ENCODE peak calls at places on chromosomes 7 and 10, in nine cellular contexts. One of them, this sample, is unnamed.

GRCh38 chr10:5956146-5956914 is 21.0 kb downstream of the IL15RA start:
- DNase-seq in ELF-1: no peak
- DNase-seq in caudate nucleus: no peak
- DNase-seq in endodermal cell: peak
- DNase-seq in heart right ventricle: no peak
- DNase-seq in NCI-H2171 treated with DMSO at 0.1 percent for 48 hours: no peak
- DNase-seq in cardiac fibroblast: no peak
- DNase-seq in lower leg skin: no peak
- DNase-seq in coronary artery: peak
- DNase-seq in this sample: no peak

GRCh38 chr7:127907638-127908040 is 123.6 kb downstream of the LRRC4 start:
- DNase-seq in lower leg skin: no peak
- DNase-seq in cardiac fibroblast: peak
- DNase-seq in NCI-H2171 treated with DMSO at 0.1 percent for 48 hours: no peak
- DNase-seq in ELF-1: no peak
- DNase-seq in endodermal cell: no peak
- DNase-seq in coronary artery: no peak
- DNase-seq in caudate nucleus: no peak
- DNase-seq in heart right ventricle: no peak
- DNase-seq in this sample: no peak

GRCh38 chr7:129797224-129797789 is 155.5 kb downstream of the UBE2H start:
- DNase-seq in heart right ventricle: no peak
- DNase-seq in ELF-1: no peak
- DNase-seq in caudate nucleus: no peak
- DNase-seq in lower leg skin: no peak
- DNase-seq in NCI-H2171 treated with DMSO at 0.1 percent for 48 hours: peak
- DNase-seq in coronary artery: peak
- DNase-seq in endodermal cell: peak
- DNase-seq in cardiac fibroblast: no peak
- DNase-seq in this sample: no peak

GRCh38 chr7:73921623-73922528 is 60.9 kb downstream of the TMEM270 start:
- DNase-seq in lower leg skin: no peak
- DNase-seq in cardiac fibroblast: no peak
- DNase-seq in coronary artery: no peak
- DNase-seq in ELF-1: no peak
- DNase-seq in heart right ventricle: no peak
- DNase-seq in endodermal cell: no peak
- DNase-seq in caudate nucleus: no peak
- DNase-seq in NCI-H2171 treated with DMSO at 0.1 percent for 48 hours: no peak
- DNase-seq in this sample: no peak

GRCh38 chr10:125881192-125881591 is at the start of gene DHX32:
- DNase-seq in ELF-1: peak
- DNase-seq in cardiac fibroblast: no peak
- DNase-seq in coronary artery: no peak
- DNase-seq in NCI-H2171 treated with DMSO at 0.1 percent for 48 hours: no peak
- DNase-seq in caudate nucleus: no peak
- DNase-seq in endodermal cell: peak
- DNase-seq in heart right ventricle: no peak
- DNase-seq in lower leg skin: no peak
- DNase-seq in this sample: no peak

GRCh38 chr7:2632717-2633537 is 1.1 kb downstream of the TTYH3 start:
- DNase-seq in cardiac fibroblast: peak
- DNase-seq in endodermal cell: peak
- DNase-seq in lower leg skin: peak
- DNase-seq in ELF-1: peak
- DNase-seq in caudate nucleus: no peak
- DNase-seq in NCI-H2171 treated with DMSO at 0.1 percent for 48 hours: peak
- DNase-seq in heart right ventricle: peak
- DNase-seq in coronary artery: peak
- DNase-seq in this sample: peak

GRCh38 chr7:138460176-138460648 is at the start of gene TRIM24:
- DNase-seq in NCI-H2171 treated with DMSO at 0.1 percent for 48 hours: peak
- DNase-seq in caudate nucleus: no peak
- DNase-seq in cardiac fibroblast: no peak
- DNase-seq in heart right ventricle: peak
- DNase-seq in coronary artery: no peak
- DNase-seq in endodermal cell: no peak
- DNase-seq in lower leg skin: peak
- DNase-seq in ELF-1: no peak
- DNase-seq in this sample: peak

GRCh38 chr10:24465899-24466615 is 257.1 kb downstream of the KIAA1217 start:
- DNase-seq in caudate nucleus: no peak
- DNase-seq in heart right ventricle: no peak
- DNase-seq in ELF-1: no peak
- DNase-seq in endodermal cell: no peak
- DNase-seq in lower leg skin: no peak
- DNase-seq in cardiac fibroblast: peak
- DNase-seq in coronary artery: no peak
- DNase-seq in NCI-H2171 treated with DMSO at 0.1 percent for 48 hours: no peak
- DNase-seq in this sample: peak

GRCh38 chr10:101358706-101359300 is 4.8 kb downstream of the BTRC start:
- DNase-seq in heart right ventricle: no peak
- DNase-seq in endodermal cell: no peak
- DNase-seq in ELF-1: no peak
- DNase-seq in NCI-H2171 treated with DMSO at 0.1 percent for 48 hours: no peak
- DNase-seq in coronary artery: no peak
- DNase-seq in caudate nucleus: no peak
- DNase-seq in lower leg skin: no peak
- DNase-seq in cardiac fibroblast: peak
- DNase-seq in this sample: no peak

GRCh38 chr10:2924425-2924824 is 142.9 kb upstream of the PFKP start:
- DNase-seq in cardiac fibroblast: no peak
- DNase-seq in ELF-1: no peak
- DNase-seq in lower leg skin: no peak
- DNase-seq in coronary artery: no peak
- DNase-seq in caudate nucleus: no peak
- DNase-seq in NCI-H2171 treated with DMSO at 0.1 percent for 48 hours: no peak
- DNase-seq in heart right ventricle: no peak
- DNase-seq in endodermal cell: peak
- DNase-seq in this sample: no peak

GRCh38 chr10:29386347-29386999 is 97.6 kb downstream of the LYZL1 start:
- DNase-seq in ELF-1: peak
- DNase-seq in coronary artery: no peak
- DNase-seq in heart right ventricle: no peak
- DNase-seq in NCI-H2171 treated with DMSO at 0.1 percent for 48 hours: peak
- DNase-seq in caudate nucleus: no peak
- DNase-seq in cardiac fibroblast: peak
- DNase-seq in endodermal cell: peak
- DNase-seq in lower leg skin: no peak
- DNase-seq in this sample: peak

GRCh38 chr10:97179731-97180366 is 5.9 kb downstream of the SLIT1 start:
- DNase-seq in ELF-1: peak
- DNase-seq in lower leg skin: no peak
- DNase-seq in cardiac fibroblast: no peak
- DNase-seq in coronary artery: no peak
- DNase-seq in endodermal cell: peak
- DNase-seq in caudate nucleus: peak
- DNase-seq in heart right ventricle: no peak
- DNase-seq in NCI-H2171 treated with DMSO at 0.1 percent for 48 hours: peak
- DNase-seq in this sample: no peak

GRCh38 chr10:132540456-132540855 is 2.9 kb downstream of the INPP5A start:
- DNase-seq in coronary artery: no peak
- DNase-seq in NCI-H2171 treated with DMSO at 0.1 percent for 48 hours: no peak
- DNase-seq in ELF-1: peak
- DNase-seq in heart right ventricle: no peak
- DNase-seq in cardiac fibroblast: peak
- DNase-seq in endodermal cell: no peak
- DNase-seq in caudate nucleus: no peak
- DNase-seq in lower leg skin: no peak
- DNase-seq in this sample: no peak

GRCh38 chr10:30183076-30183402 is 123.7 kb upstream of the JCAD start:
- DNase-seq in caudate nucleus: no peak
- DNase-seq in lower leg skin: no peak
- DNase-seq in NCI-H2171 treated with DMSO at 0.1 percent for 48 hours: no peak
- DNase-seq in endodermal cell: no peak
- DNase-seq in coronary artery: no peak
- DNase-seq in heart right ventricle: no peak
- DNase-seq in ELF-1: no peak
- DNase-seq in cardiac fibroblast: no peak
- DNase-seq in this sample: no peak

GRCh38 chr10:61845196-61845949 is 56.1 kb upstream of the ARID5B start:
- DNase-seq in caudate nucleus: no peak
- DNase-seq in cardiac fibroblast: no peak
- DNase-seq in heart right ventricle: no peak
- DNase-seq in ELF-1: no peak
- DNase-seq in lower leg skin: no peak
- DNase-seq in endodermal cell: peak
- DNase-seq in NCI-H2171 treated with DMSO at 0.1 percent for 48 hours: no peak
- DNase-seq in coronary artery: no peak
- DNase-seq in this sample: no peak

GRCh38 chr10:129169115-129169514 is 297.9 kb upstream of the MGMT start:
- DNase-seq in heart right ventricle: no peak
- DNase-seq in coronary artery: no peak
- DNase-seq in cardiac fibroblast: no peak
- DNase-seq in lower leg skin: no peak
- DNase-seq in ELF-1: no peak
- DNase-seq in NCI-H2171 treated with DMSO at 0.1 percent for 48 hours: no peak
- DNase-seq in caudate nucleus: no peak
- DNase-seq in endodermal cell: no peak
- DNase-seq in this sample: no peak

GRCh38 chr7:93799750-93800357 is 90.7 kb downstream of the TFPI2 start:
- DNase-seq in cardiac fibroblast: peak
- DNase-seq in heart right ventricle: no peak
- DNase-seq in ELF-1: no peak
- DNase-seq in NCI-H2171 treated with DMSO at 0.1 percent for 48 hours: peak
- DNase-seq in caudate nucleus: no peak
- DNase-seq in coronary artery: no peak
- DNase-seq in endodermal cell: no peak
- DNase-seq in lower leg skin: no peak
- DNase-seq in this sample: peak

GRCh38 chr10:6667679-6668270 is 87.7 kb upstream of the PRKCQ start:
- DNase-seq in cardiac fibroblast: peak
- DNase-seq in coronary artery: no peak
- DNase-seq in endodermal cell: peak
- DNase-seq in ELF-1: peak
- DNase-seq in NCI-H2171 treated with DMSO at 0.1 percent for 48 hours: peak
- DNase-seq in heart right ventricle: no peak
- DNase-seq in lower leg skin: no peak
- DNase-seq in caudate nucleus: peak
- DNase-seq in this sample: peak

GRCh38 chr10:88616250-88616977 is 29.9 kb downstream of the LIPJ start:
- DNase-seq in caudate nucleus: peak
- DNase-seq in NCI-H2171 treated with DMSO at 0.1 percent for 48 hours: no peak
- DNase-seq in heart right ventricle: peak
- DNase-seq in cardiac fibroblast: no peak
- DNase-seq in endodermal cell: no peak
- DNase-seq in lower leg skin: no peak
- DNase-seq in coronary artery: no peak
- DNase-seq in ELF-1: no peak
- DNase-seq in this sample: no peak

GRCh38 chr10:27893320-27894014 is 105.4 kb downstream of the ODAD2 start:
- DNase-seq in heart right ventricle: no peak
- DNase-seq in cardiac fibroblast: no peak
- DNase-seq in caudate nucleus: no peak
- DNase-seq in coronary artery: no peak
- DNase-seq in lower leg skin: no peak
- DNase-seq in NCI-H2171 treated with DMSO at 0.1 percent for 48 hours: no peak
- DNase-seq in endodermal cell: no peak
- DNase-seq in ELF-1: no peak
- DNase-seq in this sample: peak

GRCh38 chr10:132548106-132548823 is 10.7 kb downstream of the INPP5A start:
- DNase-seq in heart right ventricle: no peak
- DNase-seq in cardiac fibroblast: no peak
- DNase-seq in caudate nucleus: no peak
- DNase-seq in coronary artery: no peak
- DNase-seq in endodermal cell: no peak
- DNase-seq in ELF-1: no peak
- DNase-seq in lower leg skin: no peak
- DNase-seq in NCI-H2171 treated with DMSO at 0.1 percent for 48 hours: no peak
- DNase-seq in this sample: no peak

GRCh38 chr7:78490526-78490925 is 692.0 kb downstream of the PHTF2 start:
- DNase-seq in coronary artery: no peak
- DNase-seq in ELF-1: no peak
- DNase-seq in lower leg skin: no peak
- DNase-seq in NCI-H2171 treated with DMSO at 0.1 percent for 48 hours: peak
- DNase-seq in cardiac fibroblast: no peak
- DNase-seq in heart right ventricle: no peak
- DNase-seq in caudate nucleus: no peak
- DNase-seq in endodermal cell: no peak
- DNase-seq in this sample: no peak

GRCh38 chr7:69285856-69286255 is 312.4 kb upstream of the AUTS2 start:
- DNase-seq in lower leg skin: no peak
- DNase-seq in caudate nucleus: no peak
- DNase-seq in cardiac fibroblast: no peak
- DNase-seq in NCI-H2171 treated with DMSO at 0.1 percent for 48 hours: peak
- DNase-seq in coronary artery: no peak
- DNase-seq in endodermal cell: peak
- DNase-seq in ELF-1: no peak
- DNase-seq in heart right ventricle: no peak
- DNase-seq in this sample: no peak

GRCh38 chr7:4682621-4683042 is 537 bp downstream of the FOXK1 start:
- DNase-seq in endodermal cell: peak
- DNase-seq in coronary artery: no peak
- DNase-seq in lower leg skin: no peak
- DNase-seq in ELF-1: peak
- DNase-seq in NCI-H2171 treated with DMSO at 0.1 percent for 48 hours: peak
- DNase-seq in caudate nucleus: no peak
- DNase-seq in cardiac fibroblast: peak
- DNase-seq in heart right ventricle: peak
- DNase-seq in this sample: no peak

GRCh38 chr7:104848386-104848990 is 165.5 kb upstream of the KMT2E start:
- DNase-seq in coronary artery: no peak
- DNase-seq in heart right ventricle: no peak
- DNase-seq in caudate nucleus: peak
- DNase-seq in cardiac fibroblast: peak
- DNase-seq in ELF-1: peak
- DNase-seq in lower leg skin: peak
- DNase-seq in NCI-H2171 treated with DMSO at 0.1 percent for 48 hours: peak
- DNase-seq in endodermal cell: peak
- DNase-seq in this sample: peak

GRCh38 chr7:129066290-129067131 is 11.6 kb upstream of the TNPO3 start:
- DNase-seq in heart right ventricle: no peak
- DNase-seq in ELF-1: peak
- DNase-seq in coronary artery: no peak
- DNase-seq in endodermal cell: peak
- DNase-seq in lower leg skin: no peak
- DNase-seq in cardiac fibroblast: peak
- DNase-seq in NCI-H2171 treated with DMSO at 0.1 percent for 48 hours: peak
- DNase-seq in caudate nucleus: no peak
- DNase-seq in this sample: peak

GRCh38 chr7:39509441-39509840 is 56.8 kb upstream of the YAE1 start:
- DNase-seq in NCI-H2171 treated with DMSO at 0.1 percent for 48 hours: no peak
- DNase-seq in endodermal cell: no peak
- DNase-seq in ELF-1: no peak
- DNase-seq in caudate nucleus: no peak
- DNase-seq in heart right ventricle: no peak
- DNase-seq in cardiac fibroblast: no peak
- DNase-seq in lower leg skin: no peak
- DNase-seq in coronary artery: no peak
- DNase-seq in this sample: no peak

GRCh38 chr7:139153832-139154231 is 44.3 kb upstream of the ZC3HAV1 start:
- DNase-seq in caudate nucleus: no peak
- DNase-seq in lower leg skin: no peak
- DNase-seq in endodermal cell: no peak
- DNase-seq in heart right ventricle: no peak
- DNase-seq in ELF-1: no peak
- DNase-seq in NCI-H2171 treated with DMSO at 0.1 percent for 48 hours: no peak
- DNase-seq in coronary artery: no peak
- DNase-seq in cardiac fibroblast: peak
- DNase-seq in this sample: no peak

GRCh38 chr10:24944512-24945255 is 7.7 kb downstream of the PRTFDC1 start:
- DNase-seq in ELF-1: peak
- DNase-seq in NCI-H2171 treated with DMSO at 0.1 percent for 48 hours: peak
- DNase-seq in cardiac fibroblast: peak
- DNase-seq in coronary artery: no peak
- DNase-seq in heart right ventricle: no peak
- DNase-seq in lower leg skin: no peak
- DNase-seq in endodermal cell: peak
- DNase-seq in caudate nucleus: no peak
- DNase-seq in this sample: no peak

GRCh38 chr7:40526951-40527350 is 392.1 kb downstream of the SUGCT start:
- DNase-seq in caudate nucleus: no peak
- DNase-seq in endodermal cell: no peak
- DNase-seq in ELF-1: no peak
- DNase-seq in NCI-H2171 treated with DMSO at 0.1 percent for 48 hours: no peak
- DNase-seq in lower leg skin: no peak
- DNase-seq in coronary artery: no peak
- DNase-seq in heart right ventricle: no peak
- DNase-seq in cardiac fibroblast: no peak
- DNase-seq in this sample: no peak

GRCh38 chr10:48608279-48608681 is 3.4 kb upstream of the ARHGAP22 start:
- DNase-seq in cardiac fibroblast: peak
- DNase-seq in endodermal cell: peak
- DNase-seq in lower leg skin: no peak
- DNase-seq in ELF-1: peak
- DNase-seq in heart right ventricle: no peak
- DNase-seq in coronary artery: peak
- DNase-seq in caudate nucleus: no peak
- DNase-seq in NCI-H2171 treated with DMSO at 0.1 percent for 48 hours: peak
- DNase-seq in this sample: peak

This sample was measured in HTR-8/SVneo.